ENCODE peak calls at places on chromosomes 12 and 14, in six cellular contexts. S is kidney epithelial cell, H is tibial artery, N is body of pancreas, V is PC-3, R is GM23338. I is an unnamed sample.

GRCh38 chr14:47208434-47208833 is 467.0 kb downstream of the MDGA2 start:
- DNase-seq in S (no peak), H (no peak), N (no peak), V (no peak), R (peak; percentile 17), I (no peak)

GRCh38 chr14:96122496-96122895 is 82.1 kb upstream of the BDKRB2 start:
- DNase-seq in S (no peak), H (no peak), N (no peak), V (no peak), R (no peak), I (no peak)

GRCh38 chr12:125861299-125862281 is 796.4 kb downstream of the AACS start:
- DNase-seq in S (no peak), H (peak; percentile 75), N (peak; percentile 95), V (no peak), R (peak; percentile 23), I (peak; percentile 5)

GRCh38 chr12:80509781-80510556 is 65.9 kb downstream of the PTPRQ start:
- DNase-seq in S (no peak), H (no peak), N (no peak), V (peak; percentile 55), R (no peak), I (no peak)

GRCh38 chr12:130641571-130642184 is 74.4 kb downstream of the RIMBP2 start:
- DNase-seq in S (no peak), H (no peak), N (no peak), V (no peak), R (no peak), I (no peak)

GRCh38 chr14:76564471-76565119 is 188.7 kb downstream of the ESRRB start:
- DNase-seq in S (no peak), H (no peak), N (no peak), V (no peak), R (peak; percentile 69), I (no peak)

GRCh38 chr12:6957151-6957701 is 6.1 kb downstream of the PTPN6 start:
- DNase-seq in S (no peak), H (peak; percentile 61), N (no peak), V (no peak), R (no peak), I (no peak)

GRCh38 chr12:40745386-40745785 is 53.1 kb downstream of the CNTN1 start:
- DNase-seq in S (no peak), H (no peak), N (no peak), V (peak; percentile 10), R (peak; percentile 67), I (no peak)

GRCh38 chr14:47966411-47966810 is 291.0 kb upstream of the MDGA2 start:
- DNase-seq in S (no peak), H (no peak), N (no peak), V (no peak), R (no peak), I (no peak)

GRCh38 chr12:87157791-87158190 is 871.4 kb downstream of the C12orf50 start:
- DNase-seq in S (peak; percentile 77), H (no peak), N (no peak), V (peak; percentile 95), R (peak; percentile 19), I (no peak)

GRCh38 chr12:45670339-45671065 is 59.0 kb upstream of the ARID2 start:
- DNase-seq in S (no peak), H (no peak), N (no peak), V (no peak), R (no peak), I (no peak)

GRCh38 chr12:86741531-86741930 is 485.3 kb upstream of the MGAT4C start:
- DNase-seq in S (no peak), H (no peak), N (no peak), V (no peak), R (no peak), I (no peak)

GRCh38 chr14:85701116-85701515 is 171.2 kb downstream of the FLRT2 start:
- DNase-seq in S (no peak), H (no peak), N (no peak), V (no peak), R (no peak), I (no peak)

GRCh38 chr12:115227137-115227615 is 543.2 kb upstream of the TBX3 start:
- DNase-seq in S (peak; percentile 65), H (no peak), N (no peak), V (peak; percentile 98), R (no peak), I (no peak)

GRCh38 chr12:82740129-82741000 is 53.7 kb downstream of the TMTC2 start:
- DNase-seq in S (peak; percentile 18), H (no peak), N (no peak), V (peak; percentile 82), R (peak; percentile 23), I (no peak)

GRCh38 chr12:131116437-131117117 is 162.9 kb downstream of the ADGRD1 start:
- DNase-seq in S (no peak), H (no peak), N (no peak), V (peak; percentile 29), R (peak; percentile 72), I (no peak)

GRCh38 chr14:73786942-73787759 is 64.5 kb upstream of the PTGR2 start:
- DNase-seq in S (no peak), H (peak; percentile 85), N (peak; percentile 72), V (peak; percentile 56), R (peak; percentile 73), I (peak; percentile 46)

GRCh38 chr12:64120568-64120967 is 101.5 kb downstream of the KICS2 start:
- DNase-seq in S (no peak), H (no peak), N (no peak), V (peak; percentile 76), R (no peak), I (no peak)

GRCh38 chr14:64792871-64793560 is 86.7 kb downstream of the SPTB start:
- DNase-seq in S (no peak), H (no peak), N (no peak), V (no peak), R (no peak), I (no peak)

GRCh38 chr14:106872619-106873446 is 1346.5 kb downstream of the TMEM121 start:
- DNase-seq in S (no peak), H (no peak), N (peak; percentile 77), V (peak; percentile 83), R (peak; percentile 3), I (peak; percentile 67)

GRCh38 chr14:75023108-75023507 is 20.4 kb downstream of the EIF2B2 start:
- DNase-seq in S (no peak), H (no peak), N (no peak), V (no peak), R (no peak), I (no peak)

GRCh38 chr14:104140463-104141331 is 2.3 kb downstream of the KIF26A start:
- DNase-seq in S (no peak), H (peak; percentile 51), N (peak; percentile 8), V (no peak), R (no peak), I (no peak)

GRCh38 chr12:89883630-89884364 is 175.2 kb upstream of the ATP2B1 start:
- DNase-seq in S (no peak), H (no peak), N (no peak), V (no peak), R (peak; percentile 77), I (no peak)

GRCh38 chr12:106227641-106228319 is 20.0 kb downstream of the CKAP4 start:
- DNase-seq in S (no peak), H (no peak), N (peak; percentile 27), V (peak; percentile 65), R (no peak), I (peak; percentile 44)

GRCh38 chr12:132309162-132310086 is 20.0 kb downstream of the GALNT9 start:
- DNase-seq in S (no peak), H (no peak), N (no peak), V (no peak), R (no peak), I (no peak)

GRCh38 chr12:50828121-50828520 is 14.6 kb upstream of the TMPRSS12 start:
- DNase-seq in S (no peak), H (no peak), N (no peak), V (no peak), R (no peak), I (peak; percentile 41)

GRCh38 chr12:6199531-6200265 is 502 bp upstream of the CD9 start:
- DNase-seq in S (no peak), H (peak; percentile 82), N (peak; percentile 54), V (peak; percentile 20), R (peak; percentile 85), I (peak; percentile 64)

GRCh38 chr12:19107750-19108149 is 21.8 kb upstream of the PLEKHA5 start:
- DNase-seq in S (no peak), H (no peak), N (no peak), V (no peak), R (no peak), I (no peak)

GRCh38 chr12:130661501-130662255 is 54.4 kb downstream of the RIMBP2 start:
- DNase-seq in S (no peak), H (no peak), N (no peak), V (no peak), R (peak; percentile 10), I (no peak)

GRCh38 chr12:95100264-95101190 is 27.1 kb upstream of the NR2C1 start:
- DNase-seq in S (no peak), H (no peak), N (no peak), V (no peak), R (no peak), I (no peak)

GRCh38 chr14:31340297-31341063 is 79.9 kb downstream of the HEATR5A start:
- DNase-seq in S (no peak), H (no peak), N (no peak), V (peak; percentile 66), R (no peak), I (no peak)

GRCh38 chr12:59164991-59165718 is 244.9 kb upstream of the LRIG3 start:
- DNase-seq in S (no peak), H (no peak), N (no peak), V (peak; percentile 64), R (peak; percentile 76), I (no peak)

GRCh38 chr14:42192659-42193425 is 586.2 kb downstream of the LRFN5 start:
- DNase-seq in S (peak; percentile 73), H (no peak), N (no peak), V (peak; percentile 98), R (no peak), I (peak; percentile 9)

DNA sequence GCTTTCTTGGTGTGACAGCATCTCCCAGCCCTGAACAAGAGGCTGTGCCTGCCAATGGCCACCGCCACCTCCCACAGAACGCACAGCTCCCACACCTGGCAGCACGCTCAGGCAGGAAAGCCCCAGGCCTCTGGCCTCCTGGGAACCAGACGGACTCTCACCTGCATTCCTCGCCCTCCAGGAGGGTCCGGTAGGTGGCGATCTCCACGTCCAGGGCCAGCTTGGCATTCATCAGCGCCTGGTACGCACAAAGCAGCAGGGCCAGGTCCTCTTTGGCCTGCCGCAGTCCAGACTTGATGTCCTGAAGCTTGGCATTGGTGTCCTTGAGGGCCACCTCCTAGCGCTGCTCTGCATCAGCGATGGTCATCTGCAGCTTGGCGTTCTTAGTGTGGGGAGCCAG is 12.1 kb upstream of the KRT77 start:
- DNase-seq in S (no peak), H (no peak), N (no peak), V (peak; percentile 44), R (peak; percentile 72), I (no peak)
- TF ChIP-seq CTCF in S (peak; percentile 26), H (no peak), N (no peak), V (peak; percentile 58), R (peak; percentile 83), I (no peak)

GRCh38 chr12:104719700-104720345 is 238.3 kb downstream of the SLC41A2 start:
- DNase-seq in S (no peak), H (no peak), N (no peak), V (no peak), R (no peak), I (no peak)
- H3K4me3 ChIP-seq in S (no peak overlapping the region), H (peak overlapping the region; percentile 6), N (no peak overlapping the region), V (no peak overlapping the region), R (no peak overlapping the region), I (peak overlapping the region; percentile 6)

GRCh38 chr14:70057519-70058136 is 131.1 kb downstream of the SLC8A3 start:
- DNase-seq in S (no peak), H (no peak), N (no peak), V (no peak), R (no peak), I (no peak)
- H3K27me3 ChIP-seq in S (no peaks in the 10 kb centered on the region), H (no peaks in the 10 kb centered on the region), N (no peaks in the 10 kb centered on the region), V (peaks cover 40% of the 10 kb centered on the region), R (no peaks in the 10 kb centered on the region), I (no peaks in the 10 kb centered on the region)

GRCh38 chr14:32513571-32514009 is 184.5 kb downstream of the AKAP6 start:
- DNase-seq in S (no peak), H (no peak), N (no peak), V (peak; percentile 49), R (no peak), I (no peak)
- TF ChIP-seq CTCF in S (peak; percentile 14), H (peak; percentile 39), N (no peak), V (peak; percentile 77), R (no peak), I (peak; percentile 42)

I was measured in prostate gland.